ENCODE peak calls at places on chromosomes 7 and 10, in seven cellular contexts. O is H9, S is neuronal stem cell, V is IMR-90, J is mesenchymal stem cell, A is H1, C is trophoblast cell. I is an unnamed sample.
A peak's percentile ranks its signal among the peaks of the same experiment; 100 is the strongest.

GRCh38 chr7:87128883-87129282 is 23.4 kb upstream of the DMTF1 start:
- DNase-seq in O (peak; percentile 42), S (peak; percentile 40), V (no peak), J (no peak), A (no peak), C (no peak), I (peak; percentile 92)

GRCh38 chr10:47031953-47032465 is 120.8 kb downstream of the PTPN20 start:
- DNase-seq in O (peak; percentile 9), S (no peak), V (peak; percentile 41), J (no peak), A (no peak), C (no peak), I (no peak)

GRCh38 chr10:97280783-97281182 is 11.7 kb downstream of the ARHGAP19 start:
- DNase-seq in O (no peak), S (no peak), V (no peak), J (no peak), A (no peak), C (no peak), I (no peak)

GRCh38 chr7:30244340-30244739 is 40.1 kb upstream of the ZNRF2 start:
- DNase-seq in O (no peak), S (no peak), V (no peak), J (no peak), A (no peak), C (no peak), I (no peak)

GRCh38 chr7:8639668-8640067 is 206.3 kb downstream of the NXPH1 start:
- DNase-seq in O (no peak), S (no peak), V (no peak), J (no peak), A (no peak), C (no peak), I (no peak)

GRCh38 chr7:27712217-27712616 is 27.7 kb upstream of the TAX1BP1 start:
- DNase-seq in O (no peak), S (no peak), V (no peak), J (no peak), A (no peak), C (no peak), I (no peak)

GRCh38 chr7:110786576-110786975 is 304.4 kb upstream of the LRRN3 start:
- DNase-seq in O (no peak), S (no peak), V (no peak), J (no peak), A (no peak), C (no peak), I (no peak)

GRCh38 chr7:101094791-101095375 is 9.6 kb downstream of the TRIM56 start:
- DNase-seq in O (peak; percentile 72), S (no peak), V (peak; percentile 67), J (peak; percentile 60), A (peak; percentile 92), C (peak; percentile 89), I (peak; percentile 83)

GRCh38 chr10:71218046-71218832 is 5.9 kb downstream of the UNC5B start:
- DNase-seq in O (peak; percentile 35), S (no peak), V (peak; percentile 74), J (peak; percentile 90), A (no peak), C (no peak), I (peak; percentile 75)

GRCh38 chr10:69439350-69439739 is 11.9 kb upstream of the TSPAN15 start:
- DNase-seq in O (no peak), S (no peak), V (no peak), J (no peak), A (no peak), C (no peak), I (no peak)

GRCh38 chr10:129631011-129631410 is 164.0 kb downstream of the MGMT start:
- DNase-seq in O (no peak), S (no peak), V (peak; percentile 41), J (no peak), A (no peak), C (no peak), I (no peak)

GRCh38 chr7:111678281-111678680 is 116.0 kb upstream of the IMMP2L start:
- DNase-seq in O (no peak), S (no peak), V (peak; percentile 33), J (no peak), A (no peak), C (no peak), I (no peak)

GRCh38 chr10:35797187-35797586 is 155.1 kb upstream of the FZD8 start:
- DNase-seq in O (no peak), S (no peak), V (peak; percentile 54), J (no peak), A (no peak), C (no peak), I (no peak)

GRCh38 chr10:68871105-68871711 is 29.9 kb upstream of the DDX50 start:
- DNase-seq in O (no peak), S (peak; percentile 65), V (peak; percentile 71), J (peak; percentile 93), A (no peak), C (no peak), I (peak; percentile 71)

GRCh38 chr7:94374231-94374630 is 20.5 kb upstream of the COL1A2 start:
- DNase-seq in O (peak; percentile 50), S (no peak), V (peak; percentile 93), J (peak; percentile 88), A (no peak), C (peak; percentile 13), I (peak; percentile 87)

GRCh38 chr7:7505936-7506335 is 29.7 kb downstream of the COL28A1 start:
- DNase-seq in O (no peak), S (no peak), V (no peak), J (no peak), A (no peak), C (no peak), I (no peak)

GRCh38 chr7:18975276-18975675 is 142.2 kb downstream of the TWIST1 start:
- DNase-seq in O (no peak), S (no peak), V (no peak), J (no peak), A (no peak), C (no peak), I (no peak)

GRCh38 chr7:45469103-45469502 is 105.1 kb upstream of the ADCY1 start:
- DNase-seq in O (no peak), S (no peak), V (no peak), J (no peak), A (no peak), C (no peak), I (no peak)

GRCh38 chr7:149764481-149765398 is 8.6 kb downstream of the ZNF467 start:
- DNase-seq in O (peak; percentile 75), S (no peak), V (no peak), J (no peak), A (peak; percentile 73), C (peak; percentile 19), I (peak; percentile 77)

GRCh38 chr10:48498940-48499510 is 105.8 kb downstream of the ARHGAP22 start:
- DNase-seq in O (no peak), S (no peak), V (no peak), J (no peak), A (peak; percentile 28), C (no peak), I (no peak)

GRCh38 chr7:35605760-35606159 is 89.2 kb downstream of the HERPUD2 start:
- DNase-seq in O (no peak), S (no peak), V (peak; percentile 82), J (peak; percentile 88), A (no peak), C (no peak), I (no peak)

GRCh38 chr10:86632009-86632800 is 22.1 kb upstream of the OPN4 start:
- DNase-seq in O (peak; percentile 84), S (peak; percentile 57), V (no peak), J (peak; percentile 46), A (peak; percentile 87), C (no peak), I (peak; percentile 76)

GRCh38 chr10:85008493-85009181 is 680.2 kb downstream of the CCSER2 start:
- DNase-seq in O (no peak), S (no peak), V (no peak), J (no peak), A (no peak), C (peak; percentile 22), I (peak; percentile 10)

GRCh38 chr10:97463363-97464132 is 17.6 kb downstream of the ZDHHC16 start:
- DNase-seq in O (peak; percentile 78), S (peak; percentile 39), V (peak; percentile 69), J (peak; percentile 60), A (peak; percentile 77), C (peak; percentile 90), I (peak; percentile 83)

GRCh38 chr10:44069573-44069972 is 315.3 kb downstream of the CXCL12 start:
- DNase-seq in O (no peak), S (no peak), V (no peak), J (no peak), A (no peak), C (no peak), I (no peak)

GRCh38 chr7:128452552-128452951 is 3.1 kb upstream of the HILPDA start:
- DNase-seq in O (no peak), S (no peak), V (no peak), J (no peak), A (no peak), C (no peak), I (no peak)

GRCh38 chr7:128454808-128455555 is 696 bp upstream of the HILPDA start:
- DNase-seq in O (no peak), S (peak; percentile 40), V (peak; percentile 41), J (no peak), A (no peak), C (peak; percentile 84), I (peak; percentile 52)

GRCh38 chr7:128453836-128454804 is 1.6 kb upstream of the HILPDA start:
- DNase-seq in O (peak; percentile 92), S (peak; percentile 65), V (peak; percentile 82), J (peak; percentile 90), A (peak; percentile 77), C (peak; percentile 96), I (peak; percentile 95)

GRCh38 chr7:128458956-128459355 is 3.3 kb downstream of the HILPDA start:
- DNase-seq in O (no peak), S (no peak), V (no peak), J (no peak), A (no peak), C (no peak), I (no peak)

GRCh38 chr7:128455556-128456254 is at the start of gene HILPDA:
- DNase-seq in O (peak; percentile 86), S (peak; percentile 85), V (peak; percentile 95), J (peak; percentile 94), A (peak; percentile 93), C (peak; percentile 99), I (peak; percentile 87)
- H3K4me1 ChIP-seq in O (no peaks in the 10 kb centered on the region), S (peaks cover 20% of the 10 kb centered on the region), V (peaks cover 17% of the 10 kb centered on the region), J (peaks cover 15% of the 10 kb centered on the region), A (peaks cover 10% of the 10 kb centered on the region), C (peaks cover 15% of the 10 kb centered on the region), I (peaks cover 14% of the 10 kb centered on the region)

DNA sequence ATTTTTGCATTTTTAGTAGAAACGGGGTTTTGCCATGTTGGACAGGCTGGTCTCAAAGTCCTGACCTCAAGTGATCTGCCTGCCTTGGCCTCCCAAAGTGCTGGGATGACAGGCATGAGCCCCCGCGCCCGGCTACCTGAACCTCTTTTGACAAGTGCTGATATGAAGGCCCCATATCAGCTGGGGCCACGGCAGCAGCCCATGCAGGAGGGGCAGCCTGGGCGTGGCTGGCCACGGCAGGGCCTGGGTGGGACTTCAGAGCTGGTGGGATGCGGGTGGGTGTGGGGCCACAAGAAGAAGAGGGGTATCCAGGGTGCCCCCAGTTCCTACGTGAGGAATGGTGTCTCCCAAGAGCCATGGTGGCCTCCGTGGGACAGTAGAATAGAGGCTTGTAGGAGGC is 6.9 kb downstream of the LRRC27 start:
- DNase-seq in O (no peak), S (no peak), V (no peak), J (no peak), A (no peak), C (no peak), I (no peak)
- H4K8ac ChIP-seq in O (no peak overlapping the region), S (no peak overlapping the region), V (no peak overlapping the region), J (no peak overlapping the region), A (peak overlapping the region; percentile 63), C (no peak overlapping the region), I (no peak overlapping the region)

GRCh38 chr7:46839651-46840050 is 742.3 kb downstream of the TNS3 start:
- DNase-seq in O (no peak), S (no peak), V (peak; percentile 53), J (no peak), A (no peak), C (no peak), I (no peak)
- H3K4me1 ChIP-seq in O (no peaks in the 10 kb centered on the region), S (no peaks in the 10 kb centered on the region), V (peaks cover 2% of the 10 kb centered on the region), J (no peaks in the 10 kb centered on the region), A (no peaks in the 10 kb centered on the region), C (no peaks in the 10 kb centered on the region), I (no peaks in the 10 kb centered on the region)

GRCh38 chr7:133535308-133535707 is 282.4 kb downstream of the EXOC4 start:
- DNase-seq in O (no peak), S (no peak), V (no peak), J (no peak), A (no peak), C (peak; percentile 63), I (peak; percentile 11)
- H4K8ac ChIP-seq in O (no peak overlapping the region), S (no peak overlapping the region), V (no peak overlapping the region), J (no peak overlapping the region), A (no peak overlapping the region), C (no peak overlapping the region), I (no peak overlapping the region)

I was measured in mesendoderm.